ENCODE peak calls at places on chromosomes 16 and 17, in four cellular contexts. One of them, this sample, is unnamed.

GRCh38 chr16:47374629-47375028 is 86.2 kb downstream of the ITFG1 start:
- DNase-seq in stimulated activated CD4-positive, alpha-beta T cell treated with anti-CD3 and anti-CD28 coated beads, TNF-alpha, amount 100 ng/mL, for 4 hours: no peak
- DNase-seq in T-helper 1 cell: no peak
- DNase-seq in activated CD4-positive, CD25-positive, alpha-beta regulatory T cell: no peak
- DNase-seq in this sample: no peak

GRCh38 chr16:89323120-89323960 is 105.8 kb downstream of the ZNF778 start:
- DNase-seq in stimulated activated CD4-positive, alpha-beta T cell treated with anti-CD3 and anti-CD28 coated beads, TNF-alpha, amount 100 ng/mL, for 4 hours: no peak
- DNase-seq in T-helper 1 cell: no peak
- DNase-seq in activated CD4-positive, CD25-positive, alpha-beta regulatory T cell: no peak
- DNase-seq in this sample: no peak

GRCh38 chr17:66459811-66460270 is 157.4 kb downstream of the PRKCA start:
- DNase-seq in T-helper 1 cell: no peak
- DNase-seq in activated CD4-positive, CD25-positive, alpha-beta regulatory T cell: no peak
- DNase-seq in stimulated activated CD4-positive, alpha-beta T cell treated with anti-CD3 and anti-CD28 coated beads, TNF-alpha, amount 100 ng/mL, for 4 hours: no peak
- DNase-seq in this sample: no peak

GRCh38 chr16:23974223-23974622 is 138.4 kb downstream of the PRKCB start:
- DNase-seq in T-helper 1 cell: no peak
- DNase-seq in stimulated activated CD4-positive, alpha-beta T cell treated with anti-CD3 and anti-CD28 coated beads, TNF-alpha, amount 100 ng/mL, for 4 hours: no peak
- DNase-seq in activated CD4-positive, CD25-positive, alpha-beta regulatory T cell: no peak
- DNase-seq in this sample: no peak

GRCh38 chr17:76137351-76138233 is 3.5 kb downstream of the FOXJ1 start:
- DNase-seq in stimulated activated CD4-positive, alpha-beta T cell treated with anti-CD3 and anti-CD28 coated beads, TNF-alpha, amount 100 ng/mL, for 4 hours: no peak
- DNase-seq in T-helper 1 cell: no peak
- DNase-seq in activated CD4-positive, CD25-positive, alpha-beta regulatory T cell: no peak
- DNase-seq in this sample: no peak

GRCh38 chr16:49463529-49463928 is 89.9 kb downstream of the C16orf78 start:
- DNase-seq in T-helper 1 cell: peak; percentile 67
- DNase-seq in stimulated activated CD4-positive, alpha-beta T cell treated with anti-CD3 and anti-CD28 coated beads, TNF-alpha, amount 100 ng/mL, for 4 hours: no peak
- DNase-seq in activated CD4-positive, CD25-positive, alpha-beta regulatory T cell: no peak
- DNase-seq in this sample: peak; percentile 64

GRCh38 chr17:15447928-15448579 is 19.4 kb downstream of the CDRT4 start:
- DNase-seq in T-helper 1 cell: no peak
- DNase-seq in activated CD4-positive, CD25-positive, alpha-beta regulatory T cell: no peak
- DNase-seq in stimulated activated CD4-positive, alpha-beta T cell treated with anti-CD3 and anti-CD28 coated beads, TNF-alpha, amount 100 ng/mL, for 4 hours: no peak
- DNase-seq in this sample: no peak

GRCh38 chr16:3954411-3954921 is 74.0 kb upstream of the CREBBP start:
- DNase-seq in stimulated activated CD4-positive, alpha-beta T cell treated with anti-CD3 and anti-CD28 coated beads, TNF-alpha, amount 100 ng/mL, for 4 hours: no peak
- DNase-seq in T-helper 1 cell: no peak
- DNase-seq in activated CD4-positive, CD25-positive, alpha-beta regulatory T cell: no peak
- DNase-seq in this sample: no peak

GRCh38 chr17:9212376-9213310 is 191.3 kb downstream of the NTN1 start:
- DNase-seq in stimulated activated CD4-positive, alpha-beta T cell treated with anti-CD3 and anti-CD28 coated beads, TNF-alpha, amount 100 ng/mL, for 4 hours: no peak
- DNase-seq in activated CD4-positive, CD25-positive, alpha-beta regulatory T cell: no peak
- DNase-seq in T-helper 1 cell: no peak
- DNase-seq in this sample: no peak

GRCh38 chr17:76700627-76701470 is 9.9 kb downstream of the MXRA7 start:
- DNase-seq in activated CD4-positive, CD25-positive, alpha-beta regulatory T cell: no peak
- DNase-seq in stimulated activated CD4-positive, alpha-beta T cell treated with anti-CD3 and anti-CD28 coated beads, TNF-alpha, amount 100 ng/mL, for 4 hours: no peak
- DNase-seq in T-helper 1 cell: no peak
- DNase-seq in this sample: peak; percentile 25

GRCh38 chr17:16322636-16323035 is 30.6 kb downstream of the CENPV start:
- DNase-seq in stimulated activated CD4-positive, alpha-beta T cell treated with anti-CD3 and anti-CD28 coated beads, TNF-alpha, amount 100 ng/mL, for 4 hours: no peak
- DNase-seq in T-helper 1 cell: no peak
- DNase-seq in activated CD4-positive, CD25-positive, alpha-beta regulatory T cell: no peak
- DNase-seq in this sample: no peak

GRCh38 chr17:76251478-76252039 is 11.3 kb upstream of the RNF157 start:
- DNase-seq in activated CD4-positive, CD25-positive, alpha-beta regulatory T cell: no peak
- DNase-seq in T-helper 1 cell: no peak
- DNase-seq in stimulated activated CD4-positive, alpha-beta T cell treated with anti-CD3 and anti-CD28 coated beads, TNF-alpha, amount 100 ng/mL, for 4 hours: no peak
- DNase-seq in this sample: no peak

GRCh38 chr17:80795737-80796136 is 195.9 kb upstream of the CHMP6 start:
- DNase-seq in activated CD4-positive, CD25-positive, alpha-beta regulatory T cell: no peak
- DNase-seq in stimulated activated CD4-positive, alpha-beta T cell treated with anti-CD3 and anti-CD28 coated beads, TNF-alpha, amount 100 ng/mL, for 4 hours: no peak
- DNase-seq in T-helper 1 cell: no peak
- DNase-seq in this sample: no peak

GRCh38 chr17:38485146-38485468 is 56.8 kb downstream of the ARHGAP23 start:
- DNase-seq in stimulated activated CD4-positive, alpha-beta T cell treated with anti-CD3 and anti-CD28 coated beads, TNF-alpha, amount 100 ng/mL, for 4 hours: no peak
- DNase-seq in T-helper 1 cell: no peak
- DNase-seq in activated CD4-positive, CD25-positive, alpha-beta regulatory T cell: no peak
- DNase-seq in this sample: no peak

GRCh38 chr16:234468-235305 is at the start of gene FAM234A:
- DNase-seq in activated CD4-positive, CD25-positive, alpha-beta regulatory T cell: peak; percentile 86
- DNase-seq in stimulated activated CD4-positive, alpha-beta T cell treated with anti-CD3 and anti-CD28 coated beads, TNF-alpha, amount 100 ng/mL, for 4 hours: peak; percentile 93
- DNase-seq in T-helper 1 cell: peak; percentile 92
- DNase-seq in this sample: peak; percentile 90

GRCh38 chr16:49855822-49856740 is at the start of gene ZNF423:
- DNase-seq in T-helper 1 cell: no peak
- DNase-seq in stimulated activated CD4-positive, alpha-beta T cell treated with anti-CD3 and anti-CD28 coated beads, TNF-alpha, amount 100 ng/mL, for 4 hours: no peak
- DNase-seq in activated CD4-positive, CD25-positive, alpha-beta regulatory T cell: no peak
- DNase-seq in this sample: no peak

GRCh38 chr16:57145964-57146647 is 39.7 kb downstream of the PSME3IP1 start:
- DNase-seq in T-helper 1 cell: no peak
- DNase-seq in stimulated activated CD4-positive, alpha-beta T cell treated with anti-CD3 and anti-CD28 coated beads, TNF-alpha, amount 100 ng/mL, for 4 hours: no peak
- DNase-seq in activated CD4-positive, CD25-positive, alpha-beta regulatory T cell: no peak
- DNase-seq in this sample: no peak

GRCh38 chr17:73342057-73342522 is 30.3 kb upstream of the CDC42EP4 start:
- DNase-seq in stimulated activated CD4-positive, alpha-beta T cell treated with anti-CD3 and anti-CD28 coated beads, TNF-alpha, amount 100 ng/mL, for 4 hours: no peak
- DNase-seq in activated CD4-positive, CD25-positive, alpha-beta regulatory T cell: no peak
- DNase-seq in T-helper 1 cell: no peak
- DNase-seq in this sample: no peak

GRCh38 chr17:69390735-69391501 is 23.6 kb upstream of the MAP2K6 start:
- DNase-seq in T-helper 1 cell: no peak
- DNase-seq in stimulated activated CD4-positive, alpha-beta T cell treated with anti-CD3 and anti-CD28 coated beads, TNF-alpha, amount 100 ng/mL, for 4 hours: no peak
- DNase-seq in activated CD4-positive, CD25-positive, alpha-beta regulatory T cell: no peak
- DNase-seq in this sample: no peak

GRCh38 chr17:81274471-81274855 is 20.6 kb downstream of the SLC38A10 start:
- DNase-seq in T-helper 1 cell: no peak
- DNase-seq in activated CD4-positive, CD25-positive, alpha-beta regulatory T cell: no peak
- DNase-seq in stimulated activated CD4-positive, alpha-beta T cell treated with anti-CD3 and anti-CD28 coated beads, TNF-alpha, amount 100 ng/mL, for 4 hours: no peak
- DNase-seq in this sample: no peak

GRCh38 chr17:39573447-39574298 is 34.0 kb downstream of the NEUROD2 start:
- DNase-seq in stimulated activated CD4-positive, alpha-beta T cell treated with anti-CD3 and anti-CD28 coated beads, TNF-alpha, amount 100 ng/mL, for 4 hours: no peak
- DNase-seq in T-helper 1 cell: no peak
- DNase-seq in activated CD4-positive, CD25-positive, alpha-beta regulatory T cell: no peak
- DNase-seq in this sample: no peak

GRCh38 chr17:40542562-40543411 is 22.5 kb downstream of the CCR7 start:
- DNase-seq in T-helper 1 cell: peak; percentile 38
- DNase-seq in activated CD4-positive, CD25-positive, alpha-beta regulatory T cell: no peak
- DNase-seq in stimulated activated CD4-positive, alpha-beta T cell treated with anti-CD3 and anti-CD28 coated beads, TNF-alpha, amount 100 ng/mL, for 4 hours: no peak
- DNase-seq in this sample: peak; percentile 41

GRCh38 chr17:67629963-67630320 is 87.8 kb upstream of the NOL11 start:
- DNase-seq in stimulated activated CD4-positive, alpha-beta T cell treated with anti-CD3 and anti-CD28 coated beads, TNF-alpha, amount 100 ng/mL, for 4 hours: no peak
- DNase-seq in T-helper 1 cell: no peak
- DNase-seq in activated CD4-positive, CD25-positive, alpha-beta regulatory T cell: no peak
- DNase-seq in this sample: no peak

GRCh38 chr16:5415123-5415522 is 317.5 kb upstream of the EEF2KMT start:
- DNase-seq in activated CD4-positive, CD25-positive, alpha-beta regulatory T cell: no peak
- DNase-seq in stimulated activated CD4-positive, alpha-beta T cell treated with anti-CD3 and anti-CD28 coated beads, TNF-alpha, amount 100 ng/mL, for 4 hours: no peak
- DNase-seq in T-helper 1 cell: no peak
- DNase-seq in this sample: no peak

GRCh38 chr17:79845601-79845949 is 6.3 kb upstream of the CBX4 start:
- DNase-seq in stimulated activated CD4-positive, alpha-beta T cell treated with anti-CD3 and anti-CD28 coated beads, TNF-alpha, amount 100 ng/mL, for 4 hours: no peak
- DNase-seq in activated CD4-positive, CD25-positive, alpha-beta regulatory T cell: no peak
- DNase-seq in T-helper 1 cell: no peak
- DNase-seq in this sample: no peak

GRCh38 chr16:47342055-47342454 is 118.8 kb downstream of the ITFG1 start:
- DNase-seq in stimulated activated CD4-positive, alpha-beta T cell treated with anti-CD3 and anti-CD28 coated beads, TNF-alpha, amount 100 ng/mL, for 4 hours: no peak
- DNase-seq in T-helper 1 cell: no peak
- DNase-seq in activated CD4-positive, CD25-positive, alpha-beta regulatory T cell: no peak
- DNase-seq in this sample: no peak

This sample was measured in effector memory CD8-positive, alpha-beta T cell.